ENCODE peak calls at places on chromosomes 3 and 15, in four cellular contexts. C, G, U and Z are unnamed samples.

GRCh38 chr3:121786485-121786884 is 36.9 kb upstream of the GOLGB1 start:
- DNase-seq in G (no peak), U (no peak), C (no peak), Z (no peak)

GRCh38 chr3:72114773-72115172 is 329.8 kb upstream of the PROK2 start:
- DNase-seq in G (no peak), C (no peak), U (no peak), Z (no peak)

GRCh38 chr3:187062526-187063177 is 76.6 kb downstream of the RPL39L start:
- DNase-seq in G (no peak), C (no peak), U (no peak), Z (no peak)

GRCh38 chr15:63321462-63321861 is 44.1 kb downstream of the APH1B start:
- DNase-seq in C (no peak), G (no peak), U (no peak), Z (no peak)

GRCh38 chr15:60519218-60519617 is 40.3 kb upstream of the ICE2 start:
- DNase-seq in G (no peak), C (no peak), U (no peak), Z (no peak)

GRCh38 chr3:113035387-113035982 is 44.7 kb downstream of the GTPBP8 start:
- DNase-seq in G (peak; percentile 55), U (peak; percentile 64), C (no peak), Z (peak; percentile 41)

GRCh38 chr3:152234657-152235375 is 33.9 kb upstream of the MBNL1 start:
- DNase-seq in U (no peak), G (no peak), C (no peak), Z (no peak)

GRCh38 chr3:11221818-11222217 is 50.4 kb upstream of the ATG7 start:
- DNase-seq in C (no peak), U (no peak), G (no peak), Z (no peak)

GRCh38 chr15:41634072-41634628 is 26.1 kb upstream of the MGA start:
- DNase-seq in U (no peak), C (no peak), G (no peak), Z (no peak)

GRCh38 chr3:15065550-15066007 is 464 bp upstream of the MRPS25 start:
- DNase-seq in G (no peak), C (no peak), U (peak; percentile 16), Z (no peak)

GRCh38 chr3:27095588-27096222 is 273.5 kb downstream of the NEK10 start:
- DNase-seq in U (no peak), G (no peak), C (no peak), Z (no peak)

DNA sequence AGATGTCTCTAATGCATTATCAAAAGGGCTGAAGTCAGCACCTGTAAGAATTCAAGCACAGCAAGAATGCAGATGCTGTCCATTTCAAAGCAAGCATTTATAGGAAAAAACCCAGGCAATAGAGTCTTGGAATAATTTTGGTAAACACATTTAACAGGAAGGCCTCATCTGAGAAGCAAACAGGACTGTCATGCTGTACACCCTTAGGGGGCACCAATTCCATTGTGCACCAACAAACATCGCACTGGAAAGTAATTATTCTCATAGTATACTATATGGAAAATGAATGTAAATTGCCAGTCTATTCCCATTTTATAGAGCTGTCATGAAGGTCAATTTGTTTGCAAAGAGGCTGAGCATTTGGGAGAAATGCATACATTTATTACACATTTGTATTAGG is 247.3 kb upstream of the SUCLG2 start:
- DNase-seq in C (no peak), U (no peak), G (no peak), Z (peak; percentile 5)
- TF ChIP-seq CTCF in C (peak; percentile 15), U (no peak), G (peak; percentile 22), Z (peak; percentile 32)

DNA sequence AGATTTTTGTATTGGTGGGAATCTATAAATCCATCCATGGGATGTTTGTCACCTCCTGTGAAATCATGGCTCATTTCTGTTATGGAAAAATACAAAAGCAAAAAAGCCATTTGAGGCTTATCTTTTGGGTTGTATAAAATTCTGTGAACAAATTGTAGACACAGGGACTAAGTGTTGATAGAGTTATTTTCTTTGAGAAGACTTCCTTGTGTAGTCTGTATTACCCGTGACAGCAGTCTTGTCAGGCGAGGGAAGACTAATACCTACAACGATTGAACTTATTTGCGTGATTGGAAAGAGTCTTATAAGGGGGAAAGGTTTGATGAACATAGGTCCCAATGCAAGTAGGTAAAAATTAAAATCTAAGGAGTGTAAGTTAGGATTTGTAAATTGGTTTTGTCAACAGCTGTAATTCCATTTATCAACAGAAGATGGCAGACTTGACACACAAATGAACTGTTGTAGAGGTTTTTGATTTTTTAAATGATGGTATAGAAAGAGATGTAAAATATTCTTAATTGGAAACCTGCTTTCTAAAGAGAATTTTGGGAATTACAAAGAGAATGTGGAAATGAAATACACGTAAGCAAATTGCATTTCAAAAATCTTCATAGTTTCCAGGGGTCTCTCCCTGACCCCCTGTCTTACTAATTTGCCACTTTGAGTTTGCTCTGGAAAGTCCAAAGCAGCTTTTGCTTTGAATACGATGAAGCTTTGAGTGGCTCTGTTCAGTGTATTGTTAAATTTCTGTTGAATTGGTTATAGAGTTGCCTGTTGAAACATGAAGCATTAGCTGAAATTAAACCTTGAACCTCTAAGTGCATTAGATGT is 33.2 kb downstream of the SLC25A26 start:
- DNase-seq in C (peak; percentile 32), U (no peak), G (no peak), Z (no peak)
- TF ChIP-seq CTCF in C (peak; percentile 57), U (peak; percentile 46), G (peak; percentile 38), Z (peak; percentile 91)

GRCh38 chr15:68644996-68645395 is 66.2 kb downstream of the CORO2B start:
- DNase-seq in C (no peak), G (no peak), U (no peak), Z (no peak)

GRCh38 chr15:68643216-68643830 is 64.5 kb downstream of the CORO2B start:
- DNase-seq in U (no peak), G (no peak), C (no peak), Z (no peak)

GRCh38 chr15:68642491-68642845 is 63.7 kb downstream of the CORO2B start:
- DNase-seq in C (no peak), U (no peak), G (no peak), Z (no peak)

GRCh38 chr15:68646156-68646555 is 67.4 kb downstream of the CORO2B start:
- DNase-seq in G (no peak), C (no peak), U (no peak), Z (no peak)

GRCh38 chr15:68644088-68644904 is 65.5 kb downstream of the CORO2B start:
- DNase-seq in C (no peak), U (no peak), G (no peak), Z (no peak)
- TF ChIP-seq CTCF in C (no peak), U (no peak), G (no peak), Z (no peak)

GRCh38 chr15:50341737-50342136 is 13.3 kb downstream of the GABPB1 start:
- DNase-seq in U (no peak), G (no peak), C (no peak), Z (no peak)
- TF ChIP-seq CTCF in U (no peak), G (no peak), C (no peak), Z (no peak)

DNA sequence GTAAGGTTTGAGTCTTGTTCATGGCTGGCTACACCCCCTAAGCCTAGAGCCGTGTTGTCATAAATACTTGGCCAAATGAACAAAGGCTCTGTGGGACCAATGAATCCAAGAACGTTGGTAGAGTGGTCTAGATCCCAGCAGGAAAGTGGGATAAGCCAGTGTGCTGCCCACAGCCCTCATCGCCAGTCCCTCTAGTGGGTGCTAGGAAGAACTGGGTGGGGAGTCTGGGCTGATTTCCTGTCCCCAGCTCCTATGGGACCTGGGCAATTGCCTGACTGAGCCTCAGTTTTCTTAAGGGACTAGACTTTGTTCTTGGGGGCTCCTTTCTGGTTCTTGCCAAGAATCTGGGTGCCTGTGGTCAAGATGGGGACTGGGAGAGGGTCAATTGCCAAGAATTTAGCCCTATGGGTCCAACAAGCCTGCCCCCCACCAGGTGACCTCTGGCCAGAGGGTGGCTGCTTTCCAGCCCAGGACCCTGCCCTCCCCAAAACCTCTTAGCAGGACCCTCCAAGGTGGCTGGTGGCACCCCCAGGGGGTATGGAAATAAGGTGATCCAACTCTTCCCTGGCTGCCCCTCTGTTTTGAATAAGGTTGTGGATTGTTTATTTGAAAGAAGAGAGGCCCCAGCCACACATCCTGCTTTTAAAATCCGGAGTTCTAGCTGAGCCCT is 42.7 kb downstream of the SMAD6 start:
- DNase-seq in C (no peak), U (no peak), G (no peak), Z (no peak)
- TF ChIP-seq CTCF in C (no peak), U (no peak), G (no peak), Z (no peak)

GRCh38 chr15:66404532-66404931 is 17.8 kb downstream of the MAP2K1 start:
- DNase-seq in G (no peak), C (no peak), U (no peak), Z (no peak)
- TF ChIP-seq CTCF in G (no peak), C (no peak), U (no peak), Z (peak; percentile 17)

GRCh38 chr3:60323180-60323579 is 928.1 kb downstream of the FHIT start:
- DNase-seq in C (no peak), U (no peak), G (no peak), Z (no peak)
- TF ChIP-seq CTCF in C (no peak), U (no peak), G (no peak), Z (no peak)